ENCODE peak calls at places on chromosomes 6 and 20, in six cellular contexts. R is breast epithelium; E is effector memory CD4-positive, alpha-beta T cell; M is lower leg skin; F is NCI-H510A treated with DMSO at 0.1 percent for 48 hours; K is GM13976. P is an unnamed sample.
A peak's percentile ranks its signal among the peaks of the same experiment; 100 is the strongest.

GRCh38 chr20:20237093-20237959 is 130.6 kb upstream of the INSM1 start:
- DNase-seq in K (peak; percentile 71), E (no peak), M (no peak), F (peak; percentile 48), R (peak; percentile 26), P (peak; percentile 36)

GRCh38 chr20:54726687-54727086 is 251.3 kb downstream of the DOK5 start:
- DNase-seq in F (no peak), K (no peak), M (no peak), E (no peak), R (no peak), P (no peak)

GRCh38 chr20:35339007-35339406 is 46.8 kb upstream of the FAM83C start:
- DNase-seq in E (no peak), K (no peak), M (peak; percentile 32), R (no peak), F (no peak), P (peak; percentile 99)

GRCh38 chr20:37845261-37845681 is 57.7 kb upstream of the VSTM2L start:
- DNase-seq in F (no peak), R (peak; percentile 23), E (no peak), M (no peak), K (no peak), P (no peak)

GRCh38 chr6:8905647-8906231 is 470.4 kb upstream of the SLC35B3 start:
- DNase-seq in M (no peak), R (no peak), F (no peak), K (no peak), E (no peak), P (no peak)

GRCh38 chr20:56043227-56043626 is 37.9 kb upstream of the CBLN4 start:
- DNase-seq in E (no peak), F (no peak), R (no peak), K (no peak), M (no peak), P (no peak)

GRCh38 chr20:51678041-51678697 is 90.0 kb downstream of the ATP9A start:
- DNase-seq in E (no peak), M (no peak), R (peak; percentile 36), F (no peak), K (no peak), P (no peak)

GRCh38 chr6:148593130-148593812 is 153.6 kb upstream of the UST start:
- DNase-seq in F (no peak), E (no peak), M (no peak), K (no peak), R (no peak), P (peak; percentile 62)

GRCh38 chr6:150169609-150170008 is 26.8 kb downstream of the PPP1R14C start:
- DNase-seq in E (no peak), M (no peak), F (no peak), K (no peak), R (no peak), P (peak; percentile 22)

GRCh38 chr6:56595490-56596122 is 47.1 kb downstream of the DST start:
- DNase-seq in F (peak; percentile 93), R (no peak), M (no peak), K (peak; percentile 27), E (no peak), P (peak; percentile 55)

GRCh38 chr6:44126320-44127149 is 717 bp downstream of the MRPL14 start:
- DNase-seq in E (peak; percentile 57), F (peak; percentile 50), M (peak; percentile 91), R (peak; percentile 25), K (peak; percentile 83), P (peak; percentile 73)

GRCh38 chr20:48287552-48288170 is 502.4 kb upstream of the SULF2 start:
- DNase-seq in M (no peak), K (no peak), F (no peak), E (no peak), R (no peak), P (no peak)

GRCh38 chr6:89818977-89819335 is 638 bp downstream of the MDN1 start:
- DNase-seq in F (no peak), K (no peak), R (no peak), E (no peak), M (no peak), P (peak; percentile 28)

GRCh38 chr20:20612251-20612650 is 100.2 kb downstream of the RALGAPA2 start:
- DNase-seq in F (no peak), M (no peak), K (no peak), E (no peak), R (no peak), P (no peak)

GRCh38 chr6:36545767-36546663 is 1.3 kb downstream of the STK38 start:
- DNase-seq in M (no peak), R (no peak), K (peak; percentile 41), F (peak; percentile 33), E (no peak), P (peak; percentile 18)

GRCh38 chr6:37024665-37025337 is 19.3 kb downstream of the FGD2 start:
- DNase-seq in E (no peak), F (no peak), K (no peak), R (peak; percentile 85), M (no peak), P (peak; percentile 41)

GRCh38 chr6:140319209-140319608 is 944.8 kb upstream of the CITED2 start:
- DNase-seq in K (no peak), M (no peak), E (no peak), F (no peak), R (no peak), P (peak; percentile 43)

GRCh38 chr6:170178561-170179477 is 112.1 kb downstream of the DLL1 start:
- DNase-seq in E (no peak), R (peak; percentile 12), M (peak; percentile 92), F (peak; percentile 60), K (no peak), P (peak; percentile 47)

GRCh38 chr20:45293041-45294002 is 13.3 kb upstream of the RBPJL start:
- DNase-seq in K (peak; percentile 86), R (peak; percentile 51), M (peak; percentile 97), F (peak; percentile 89), E (peak; percentile 50), P (peak; percentile 41)

GRCh38 chr6:29924731-29925130 is 17.6 kb upstream of the HLA-A start:
- DNase-seq in E (no peak), M (no peak), F (no peak), R (no peak), K (no peak), P (no peak)

GRCh38 chr20:37969949-37970855 is 63.1 kb downstream of the TTI1 start:
- DNase-seq in R (no peak), E (no peak), M (peak; percentile 45), K (no peak), F (no peak), P (peak; percentile 60)

GRCh38 chr20:46572181-46572580 is 21.7 kb upstream of the OCSTAMP start:
- DNase-seq in F (no peak), M (peak; percentile 81), R (no peak), E (no peak), K (no peak), P (no peak)

GRCh38 chr6:47076422-47077344 is 34.6 kb upstream of the ADGRF1 start:
- DNase-seq in M (no peak), R (no peak), F (no peak), E (no peak), K (no peak), P (peak; percentile 5)

GRCh38 chr6:7512320-7512719 is 29.2 kb upstream of the DSP start:
- DNase-seq in K (no peak), M (no peak), F (no peak), R (no peak), E (no peak), P (no peak)

GRCh38 chr20:22966787-22967464 is 68.2 kb upstream of the SSTR4 start:
- DNase-seq in R (no peak), M (no peak), E (no peak), F (no peak), K (no peak), P (no peak)

GRCh38 chr6:3427740-3428085 is 29.1 kb downstream of the SLC22A23 start:
- DNase-seq in K (no peak), F (no peak), R (peak; percentile 33), M (peak; percentile 94), E (no peak), P (no peak)

P was measured in LHCN-M2.